ENCODE peak calls at places on chromosome 13, in six cellular contexts. G is foreskin fibroblast, Q is fibroblast of pulmonary artery, E is K562, A is heart right ventricle, F is HL-60. P is an unnamed sample.

GRCh38 chr13:75175575-75175974 is 306.4 kb downstream of the TBC1D4 start:
- DNase-seq in G (no peak), Q (peak; percentile 39), E (no peak), A (no peak), F (no peak), P (no peak)

GRCh38 chr13:111272117-111272516 is 48.3 kb upstream of the TEX29 start:
- DNase-seq in G (no peak), Q (no peak), E (no peak), A (no peak), F (no peak), P (no peak)

GRCh38 chr13:42680748-42681147 is 100.6 kb upstream of the FAM216B start:
- DNase-seq in G (no peak), Q (no peak), E (no peak), A (no peak), F (no peak), P (no peak)

GRCh38 chr13:27810461-27810860 is 18.2 kb downstream of the GSX1 start:
- DNase-seq in G (no peak), Q (no peak), E (no peak), A (no peak), F (no peak), P (no peak)

GRCh38 chr13:99959538-99960230 is 11.9 kb downstream of the ZIC5 start:
- DNase-seq in G (no peak), Q (no peak), E (no peak), A (no peak), F (no peak), P (no peak)

GRCh38 chr13:33219926-33220325 is 65.6 kb downstream of the STARD13 start:
- DNase-seq in G (no peak), Q (no peak), E (no peak), A (no peak), F (no peak), P (no peak)

GRCh38 chr13:30806784-30807183 is 71.4 kb downstream of the ALOX5AP start:
- DNase-seq in G (peak; percentile 71), Q (peak; percentile 82), E (no peak), A (no peak), F (no peak), P (no peak)

GRCh38 chr13:100128373-100128772 is 39.5 kb downstream of the PCCA start:
- DNase-seq in G (peak; percentile 13), Q (peak; percentile 44), E (no peak), A (no peak), F (no peak), P (no peak)

GRCh38 chr13:87498681-87499080 is 172.5 kb upstream of the SLITRK5 start:
- DNase-seq in G (no peak), Q (peak; percentile 1), E (no peak), A (no peak), F (no peak), P (no peak)

GRCh38 chr13:98828614-98829013 is 76.1 kb upstream of the SLC15A1 start:
- DNase-seq in G (no peak), Q (no peak), E (no peak), A (no peak), F (no peak), P (no peak)

GRCh38 chr13:111344471-111345191 is 24.2 kb downstream of the TEX29 start:
- DNase-seq in G (peak; percentile 78), Q (peak; percentile 3), E (peak; percentile 15), A (no peak), F (no peak), P (no peak)

GRCh38 chr13:28531195-28531955 is 36.4 kb upstream of the FLT1 start:
- DNase-seq in G (peak; percentile 40), Q (peak; percentile 45), E (no peak), A (peak; percentile 80), F (no peak), P (no peak)

GRCh38 chr13:31731923-31732322 is 7.4 kb upstream of the RXFP2 start:
- DNase-seq in G (no peak), Q (no peak), E (no peak), A (no peak), F (no peak), P (no peak)

GRCh38 chr13:32079586-32079985 is 48.0 kb downstream of the FRY start:
- DNase-seq in G (no peak), Q (no peak), E (no peak), A (no peak), F (no peak), P (no peak)

GRCh38 chr13:40401911-40402776 is 264.3 kb downstream of the FOXO1 start:
- DNase-seq in G (peak; percentile 100), Q (peak; percentile 99), E (peak; percentile 25), A (peak; percentile 95), F (peak; percentile 99), P (peak; percentile 51)

GRCh38 chr13:112226320-112227002 is 149.7 kb upstream of the SPACA7 start:
- DNase-seq in G (no peak), Q (no peak), E (no peak), A (no peak), F (no peak), P (no peak)

GRCh38 chr13:42078113-42078769 is 29.8 kb downstream of the DGKH start:
- DNase-seq in G (no peak), Q (no peak), E (no peak), A (no peak), F (no peak), P (no peak)

GRCh38 chr13:100608906-100609305 is 20.3 kb upstream of the GGACT start:
- DNase-seq in G (no peak), Q (peak; percentile 22), E (peak; percentile 67), A (no peak), F (no peak), P (no peak)

GRCh38 chr13:20882206-20882605 is 20.3 kb downstream of the XPO4 start:
- DNase-seq in G (peak; percentile 63), Q (peak; percentile 16), E (no peak), A (no peak), F (no peak), P (no peak)

GRCh38 chr13:48138270-48138669 is 43.4 kb upstream of the MED4 start:
- DNase-seq in G (no peak), Q (no peak), E (no peak), A (no peak), F (no peak), P (no peak)

GRCh38 chr13:76812971-76813691 is 73.1 kb downstream of the KCTD12 start:
- DNase-seq in G (peak; percentile 66), Q (peak; percentile 66), E (no peak), A (peak; percentile 77), F (no peak), P (no peak)

GRCh38 chr13:107211073-107211472 is 643.1 kb upstream of the ARGLU1 start:
- DNase-seq in G (peak; percentile 26), Q (peak; percentile 91), E (peak; percentile 46), A (peak; percentile 65), F (peak; percentile 64), P (no peak)

GRCh38 chr13:105518086-105518485 is 1017.4 kb downstream of the EFNB2 start:
- DNase-seq in G (peak; percentile 9), Q (peak; percentile 13), E (no peak), A (no peak), F (no peak), P (no peak)

GRCh38 chr13:66128201-66128600 is 1101.9 kb downstream of the PCDH9 start:
- DNase-seq in G (no peak), Q (no peak), E (no peak), A (no peak), F (no peak), P (no peak)
- TF ChIP-seq CTCF in G (no peak), Q (no peak), E (no peak), A (no peak), F (no peak), P (no peak)

GRCh38 chr13:57552441-57552840 is 79.1 kb upstream of the PCDH17 start:
- DNase-seq in G (no peak), Q (no peak), E (no peak), A (no peak), F (no peak), P (no peak)

GRCh38 chr13:57553932-57554331 is 77.6 kb upstream of the PCDH17 start:
- DNase-seq in G (no peak), Q (no peak), E (no peak), A (no peak), F (no peak), P (no peak)

DNA sequence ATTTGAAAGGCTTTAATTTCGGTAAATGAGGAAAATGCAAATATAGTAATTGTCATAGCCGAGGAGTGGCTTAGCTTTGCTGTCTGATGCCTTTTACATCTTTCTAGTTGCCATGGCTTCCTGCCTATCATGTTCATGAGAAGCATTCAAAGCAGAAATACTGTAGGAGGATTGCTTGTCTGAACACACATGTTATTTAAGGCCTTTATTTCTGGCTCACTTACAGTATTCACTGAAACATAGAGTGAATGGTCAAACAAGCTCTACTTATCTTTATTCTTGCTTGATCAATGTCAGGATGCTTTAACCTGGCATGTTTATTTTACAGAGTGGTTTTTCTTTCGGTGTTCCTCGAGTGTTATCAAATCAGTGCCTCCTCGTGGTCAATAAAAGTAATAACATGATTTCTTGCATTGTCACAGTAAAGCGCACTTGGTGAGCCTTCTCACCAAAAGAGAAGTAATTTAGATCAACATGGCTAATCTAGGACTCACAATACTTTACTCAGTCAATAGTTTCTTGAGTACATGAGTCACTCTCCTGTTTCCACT is 73.5 kb upstream of the PCDH17 start:
- DNase-seq in G (no peak), Q (peak; percentile 11), E (no peak), A (no peak), F (no peak), P (no peak)
- TF ChIP-seq CTCF in G (no peak), Q (peak; percentile 22), E (no peak), A (no peak), F (no peak), P (no peak)

GRCh38 chr13:45718992-45719391 is 16.9 kb downstream of the CBY2 start:
- DNase-seq in G (peak; percentile 4), Q (peak; percentile 14), E (no peak), A (no peak), F (no peak), P (no peak)

GRCh38 chr13:45718063-45718462 is 15.9 kb downstream of the CBY2 start:
- DNase-seq in G (peak; percentile 9), Q (peak; percentile 23), E (peak; percentile 8), A (no peak), F (peak; percentile 31), P (no peak)

GRCh38 chr13:45717324-45717723 is 15.2 kb downstream of the CBY2 start:
- DNase-seq in G (no peak), Q (no peak), E (no peak), A (no peak), F (no peak), P (no peak)

GRCh38 chr13:45715351-45715750 is 13.2 kb downstream of the CBY2 start:
- DNase-seq in G (no peak), Q (no peak), E (no peak), A (no peak), F (no peak), P (no peak)

GRCh38 chr13:45721203-45721731 is 19.1 kb downstream of the CBY2 start:
- DNase-seq in G (no peak), Q (no peak), E (no peak), A (no peak), F (no peak), P (no peak)
- TF ChIP-seq CTCF in G (no peak), Q (no peak), E (no peak), A (no peak), F (no peak), P (no peak)

DNA sequence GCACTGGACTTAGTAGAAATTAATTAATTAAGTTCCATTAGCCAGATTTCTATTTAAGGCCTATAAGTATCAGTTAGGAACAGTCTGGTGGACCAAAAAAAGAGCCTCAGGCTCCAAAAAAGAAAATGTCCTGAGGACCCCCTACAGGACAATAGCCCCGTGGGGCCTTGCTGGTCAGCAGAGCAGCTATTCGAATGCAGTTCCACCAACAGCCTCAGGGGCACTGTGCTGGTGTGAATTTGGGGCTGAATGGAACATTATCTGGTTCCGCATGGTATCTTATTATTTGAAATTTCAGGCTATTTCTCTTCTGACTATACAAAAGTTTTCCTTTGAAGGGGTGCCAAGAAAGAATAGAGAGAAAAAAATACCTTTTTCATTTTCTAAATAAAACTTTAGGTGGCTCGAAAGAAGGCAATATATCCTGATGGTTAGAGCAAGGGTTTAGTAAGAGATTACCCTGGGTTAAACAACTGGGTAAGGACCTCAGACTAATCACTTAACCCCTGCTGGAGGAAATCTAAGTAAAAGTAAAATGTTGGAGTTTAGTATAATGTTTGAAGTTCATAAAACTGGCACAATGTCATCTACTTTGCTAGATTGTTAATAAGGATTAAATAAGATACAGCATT is 147.2 kb downstream of the MIPEP start:
- DNase-seq in G (no peak), Q (no peak), E (peak; percentile 55), A (no peak), F (no peak), P (no peak)
- TF ChIP-seq CTCF in G (peak; percentile 23), Q (peak; percentile 50), E (peak; percentile 70), A (peak; percentile 41), F (peak; percentile 39), P (no peak)

P was measured in activated B cell treated with CpG ODN at 0.5 μM for 24 hours.